ENCODE peak calls at places on chromosomes 2 and 18, in nine cellular contexts. I, Q, K, C, L, R, D, N and T are unnamed samples. For H3K4me1, the result is how much of the 10 kb centered on the place peaks cover.

GRCh38 chr2:120419073-120419472 is 73.1 kb downstream of the INHBB start:
- DNase-seq in K (no peak), L (no peak), N (no peak), D (no peak), Q (peak), C (no peak), R (no peak), I (no peak), T (peak)

GRCh38 chr2:26067186-26067974 is 33.5 kb downstream of the RAB10 start:
- DNase-seq in R (no peak), K (no peak), N (no peak), C (peak), L (no peak), Q (no peak), D (no peak), I (no peak), T (no peak)

GRCh38 chr2:19747310-19748072 is 154.3 kb downstream of the TTC32 start:
- DNase-seq in C (no peak), L (no peak), R (no peak), N (no peak), Q (no peak), K (no peak), I (no peak), D (no peak), T (no peak)

GRCh38 chr18:79199691-79200374 is 130.6 kb downstream of the ATP9B start:
- DNase-seq in K (no peak), I (no peak), D (no peak), R (no peak), L (no peak), Q (peak), C (no peak), N (no peak), T (no peak)

GRCh38 chr18:33875029-33875428 is 297.0 kb downstream of the ASXL3 start:
- DNase-seq in D (no peak), Q (no peak), L (no peak), N (no peak), R (no peak), I (no peak), C (no peak), K (no peak), T (no peak)

GRCh38 chr2:239275037-239275685 is 125.7 kb downstream of the HDAC4 start:
- DNase-seq in D (peak), Q (peak), C (no peak), I (peak), L (no peak), N (peak), K (peak), R (no peak), T (peak)

GRCh38 chr18:24792164-24792563 is 331.7 kb downstream of the HRH4 start:
- DNase-seq in I (no peak), R (no peak), N (no peak), C (no peak), D (no peak), Q (no peak), L (peak), K (no peak), T (no peak)

GRCh38 chr2:25098558-25099486 is 56.9 kb downstream of the EFR3B start:
- DNase-seq in N (no peak), I (no peak), K (peak), Q (no peak), R (no peak), D (peak), L (no peak), C (peak), T (no peak)

GRCh38 chr2:70994055-70994444 is 623 bp downstream of the TEX261 start:
- DNase-seq in C (no peak), L (peak), R (peak), D (no peak), K (no peak), Q (no peak), I (no peak), N (no peak), T (no peak)

GRCh38 chr2:62794791-62795190 is 89.3 kb downstream of the EHBP1 start:
- DNase-seq in N (no peak), C (peak), L (no peak), D (no peak), Q (no peak), K (no peak), R (no peak), I (no peak), T (no peak)

GRCh38 chr2:128284037-128284441 is 34.6 kb downstream of the HS6ST1 start:
- DNase-seq in D (no peak), Q (no peak), L (no peak), K (no peak), R (no peak), N (no peak), I (no peak), C (no peak), T (no peak)

GRCh38 chr2:7028846-7029245 is 111.6 kb downstream of the RNF144A start:
- DNase-seq in N (no peak), K (peak), I (no peak), R (no peak), C (no peak), Q (no peak), L (no peak), D (no peak), T (no peak)

GRCh38 chr18:30903566-30903965 is 139.0 kb downstream of the DSC3 start:
- DNase-seq in R (no peak), K (no peak), Q (no peak), C (no peak), D (no peak), N (peak), L (no peak), I (peak), T (no peak)

GRCh38 chr2:228378696-228379425 is 197.4 kb upstream of the SPHKAP start:
- DNase-seq in K (no peak), C (no peak), N (no peak), R (no peak), Q (no peak), I (no peak), D (no peak), L (no peak), T (no peak)

GRCh38 chr2:97910403-97911209 is 85.1 kb downstream of the TMEM131 start:
- DNase-seq in D (no peak), K (no peak), N (no peak), L (no peak), I (no peak), C (no peak), R (no peak), Q (no peak), T (no peak)

GRCh38 chr18:48914581-48915251 is 36.0 kb downstream of the SMAD7 start:
- DNase-seq in L (no peak), C (no peak), R (no peak), N (no peak), D (no peak), Q (no peak), I (no peak), K (peak), T (no peak)

GRCh38 chr2:18055290-18055689 is 176.8 kb downstream of the KCNS3 start:
- DNase-seq in I (no peak), K (no peak), D (no peak), C (no peak), Q (no peak), N (no peak), R (no peak), L (no peak), T (no peak)

DNA sequence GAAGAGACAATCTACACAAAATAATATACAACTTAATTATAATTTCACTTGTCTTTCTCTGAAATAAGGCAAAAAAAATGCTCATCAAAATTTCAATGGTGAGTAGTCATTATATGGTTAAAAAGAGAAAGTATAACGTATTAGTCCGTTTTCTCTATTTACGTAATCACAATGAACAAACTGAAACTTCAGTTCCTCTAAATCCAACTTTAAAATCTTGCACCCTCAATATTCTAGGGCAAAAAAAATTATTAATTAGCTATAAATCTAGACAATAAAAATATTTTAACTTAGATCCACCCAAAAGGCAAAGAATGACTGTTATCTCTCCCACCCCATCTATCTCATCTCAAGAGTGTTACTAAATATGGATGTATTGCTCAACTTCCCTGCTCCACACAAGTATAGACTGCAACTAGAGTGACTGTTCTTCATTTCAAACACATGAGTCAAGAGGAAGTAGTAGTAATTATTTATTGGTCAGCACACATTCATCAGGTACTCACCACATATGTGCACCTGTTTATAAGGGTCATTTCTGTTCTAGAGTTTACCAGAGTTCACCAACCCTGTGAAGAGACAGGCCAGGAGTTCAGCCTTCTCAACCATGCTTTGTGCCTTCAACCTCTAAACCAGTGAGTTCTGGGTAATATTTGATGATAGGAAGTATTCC is 36.4 kb downstream of the STK39 start:
- DNase-seq in Q (peak), K (no peak), R (no peak), L (no peak), N (peak), C (peak), I (peak), D (no peak), T (no peak)
- TF ChIP-seq POLR2AphosphoS5 in Q (peak), K (no peak), R (no peak), L (no peak), N (peak), C (peak), I (no peak), D (peak), T (peak)

GRCh38 chr2:47007826-47008225 is 92.2 kb upstream of the MCFD2 start:
- DNase-seq in R (no peak), K (no peak), I (no peak), N (no peak), D (no peak), C (no peak), Q (no peak), L (no peak), T (no peak)
- H3K4me1 ChIP-seq in R (half or more), K (half or more), I (under half), N (under half), D (under half), C (under half), Q (under half), L (under half), T (under half)

DNA sequence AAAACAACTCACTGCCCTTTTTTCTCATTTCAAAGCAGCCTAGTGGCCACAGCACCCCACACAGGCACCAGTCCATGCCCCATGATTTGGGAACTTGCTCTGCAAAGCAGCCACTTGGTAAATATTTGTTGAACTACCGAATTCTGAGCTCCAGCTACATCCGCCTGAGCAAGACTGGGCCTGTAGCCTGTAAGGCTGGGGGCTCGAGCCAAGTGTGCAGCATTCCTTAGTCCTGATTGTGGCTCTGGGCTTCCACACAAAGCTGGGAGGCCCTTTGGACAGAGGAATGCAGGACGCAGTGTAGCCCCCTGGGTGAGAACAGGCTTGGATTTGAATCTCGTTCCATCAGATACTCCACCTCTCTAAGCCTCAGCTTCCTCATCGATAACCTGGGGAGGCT is 88.4 kb downstream of the ACTR2 start:
- DNase-seq in R (peak), L (no peak), K (peak), Q (peak), N (no peak), D (peak), C (no peak), I (no peak), T (peak)
- TF ChIP-seq POLR2AphosphoS5 in R (no peak), L (no peak), K (no peak), Q (peak), N (no peak), D (no peak), C (no peak), I (no peak), T (no peak)

GRCh38 chr2:85706604-85707296 is 12.6 kb downstream of the GNLY start:
- DNase-seq in C (no peak), Q (no peak), D (peak), N (no peak), I (no peak), K (peak), R (no peak), L (no peak), T (no peak)
- H3K4me1 ChIP-seq in C (under half), Q (under half), D (under half), N (under half), I (under half), K (under half), R (under half), L (under half), T (under half)